ENCODE peak calls at places on chromosomes 4 and X, in six cellular contexts. X is T-helper 17 cell, F is mesenchymal stem cell, V is uterus, O is gastrocnemius medialis, W is K562. T is an unnamed sample.

GRCh38 chrX:65828599-65828998 is 161.1 kb downstream of the MSN start:
- DNase-seq in F (no peak), W (no peak), O (no peak), X (no peak), V (no peak), T (no peak)

GRCh38 chr4:169313732-169314131 is 43.0 kb upstream of the SH3RF1 start:
- DNase-seq in W (no peak), O (no peak), X (no peak), F (no peak), V (no peak), T (no peak)

GRCh38 chrX:110699109-110699508 is 96.5 kb downstream of the CHRDL1 start:
- DNase-seq in X (no peak), F (peak; percentile 1), V (no peak), O (no peak), W (no peak), T (no peak)

GRCh38 chr4:161252520-161253141 is 911.2 kb downstream of the FSTL5 start:
- DNase-seq in X (no peak), F (peak; percentile 33), O (no peak), V (no peak), W (peak; percentile 1), T (no peak)

GRCh38 chr4:13918110-13918509 is 290.6 kb upstream of the BOD1L1 start:
- DNase-seq in O (no peak), X (no peak), W (no peak), F (peak; percentile 97), V (peak; percentile 59), T (peak; percentile 97)

GRCh38 chrX:21779095-21779494 is 21.2 kb upstream of the SMPX start:
- DNase-seq in X (no peak), O (no peak), F (no peak), W (no peak), V (no peak), T (no peak)

GRCh38 chr4:136329042-136329662 is 1203.1 kb downstream of the PCDH18 start:
- DNase-seq in V (no peak), W (no peak), F (no peak), O (no peak), X (no peak), T (no peak)

GRCh38 chr4:109658871-109659410 is 44.3 kb downstream of the CASP6 start:
- DNase-seq in V (no peak), W (no peak), X (no peak), F (peak; percentile 6), O (no peak), T (no peak)

GRCh38 chr4:74366367-74366891 is 1.5 kb downstream of the EREG start:
- DNase-seq in F (peak; percentile 41), V (no peak), X (no peak), O (no peak), W (no peak), T (no peak)

DNA sequence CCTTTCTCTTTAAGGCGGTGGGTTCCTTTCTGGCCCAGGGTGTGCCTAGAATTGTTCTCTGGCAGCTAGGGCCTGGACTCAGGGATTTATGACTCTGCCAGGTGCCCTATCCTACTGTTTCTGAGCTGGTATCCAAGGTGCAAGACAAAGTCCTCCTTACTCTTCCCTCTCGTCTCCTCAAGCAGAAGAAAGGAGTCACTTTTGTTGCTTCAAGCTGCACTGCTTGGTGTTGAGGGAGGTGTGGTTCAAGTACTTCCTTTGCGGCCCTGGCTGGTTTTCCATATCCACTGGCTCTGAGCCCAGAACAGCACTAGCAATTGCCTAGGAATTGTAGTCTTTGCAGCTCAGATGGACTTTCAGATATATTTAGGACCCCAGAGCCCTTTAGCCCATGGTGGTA is 39.3 kb downstream of the RTL3 start:
- DNase-seq in V (no peak), W (no peak), O (no peak), X (no peak), F (no peak), T (no peak)
- H3K9me3 ChIP-seq in V (no peaks in the 10 kb centered on the region), W (no peaks in the 10 kb centered on the region), O (no peaks in the 10 kb centered on the region), X (no peaks in the 10 kb centered on the region), F (no peaks in the 10 kb centered on the region), T (no peaks in the 10 kb centered on the region)

DNA sequence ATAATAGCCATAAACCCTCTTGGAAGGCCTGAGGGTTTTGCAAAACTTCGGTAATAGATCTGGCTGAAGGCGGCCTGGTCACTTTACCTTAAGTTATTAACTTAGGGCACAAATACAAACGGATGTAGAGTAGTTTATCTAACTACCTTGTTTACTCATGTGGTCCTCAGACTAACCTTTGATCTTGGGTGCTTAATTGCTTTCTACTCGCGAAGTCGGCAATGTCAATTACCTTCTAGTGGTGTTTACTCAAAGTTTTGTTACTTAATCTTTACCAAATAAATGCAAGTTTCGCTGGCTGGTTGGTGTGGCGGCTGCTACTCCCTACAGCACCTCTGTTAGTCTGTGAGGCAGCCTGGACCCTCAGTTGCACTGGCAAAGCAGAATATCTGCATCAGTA is 8.9 kb upstream of the ZNF141 start:
- DNase-seq in X (no peak), O (no peak), F (no peak), W (no peak), V (no peak), T (no peak)
- H3K9me3 ChIP-seq in X (no peaks in the 10 kb centered on the region), O (no peaks in the 10 kb centered on the region), F (peaks cover 52% of the 10 kb centered on the region), W (no peaks in the 10 kb centered on the region), V (no peaks in the 10 kb centered on the region), T (peaks cover 29% of the 10 kb centered on the region)

DNA sequence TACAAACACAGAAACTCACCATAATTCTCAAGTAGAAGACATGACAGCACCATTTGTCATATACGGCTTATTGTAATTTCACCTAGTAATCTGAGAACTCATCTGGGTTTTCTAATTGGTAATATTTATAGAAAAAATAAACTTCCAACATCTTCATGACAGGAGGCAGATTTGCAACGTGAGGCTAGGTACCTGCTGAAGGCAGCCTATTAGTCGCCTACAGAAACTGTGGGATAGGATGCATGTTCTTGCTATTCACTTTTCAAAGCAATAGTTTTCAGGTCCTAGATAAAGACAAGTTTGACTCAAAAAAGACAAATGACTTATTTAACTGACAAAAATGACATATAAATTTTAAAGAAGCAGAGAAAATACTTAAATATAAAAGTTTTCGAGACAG is 2.9 kb downstream of the ZNF732 start:
- DNase-seq in F (no peak), V (no peak), O (no peak), X (no peak), W (no peak), T (no peak)
- H3K9me3 ChIP-seq in F (peaks cover 62% of the 10 kb centered on the region), V (no peaks in the 10 kb centered on the region), O (no peaks in the 10 kb centered on the region), X (no peaks in the 10 kb centered on the region), W (no peaks in the 10 kb centered on the region), T (peaks cover 24% of the 10 kb centered on the region)

DNA sequence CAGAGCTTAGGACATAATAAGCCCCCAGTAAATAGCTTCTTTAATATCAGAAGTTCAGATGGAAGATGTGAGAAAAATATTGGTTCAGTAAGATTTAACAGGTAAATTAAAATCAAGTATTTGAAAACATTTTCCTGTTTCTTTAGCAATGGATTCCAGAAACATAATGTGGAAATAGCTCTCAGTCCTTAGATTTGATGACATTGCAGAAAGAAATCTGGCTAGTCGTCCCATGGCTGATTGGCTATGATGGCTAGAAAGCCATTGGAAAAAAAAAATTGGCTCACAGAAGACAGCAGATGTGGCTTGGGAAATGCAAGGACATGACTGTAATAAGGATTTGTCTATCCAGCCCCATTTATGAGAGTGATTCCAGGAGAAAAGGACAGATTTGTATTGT is 78.2 kb downstream of the AR start:
- DNase-seq in X (no peak), W (no peak), F (no peak), O (no peak), V (no peak), T (no peak)
- H3K9me3 ChIP-seq in X (no peaks in the 10 kb centered on the region), W (no peaks in the 10 kb centered on the region), F (peaks cover 9% of the 10 kb centered on the region), O (no peaks in the 10 kb centered on the region), V (no peaks in the 10 kb centered on the region), T (no peaks in the 10 kb centered on the region)

DNA sequence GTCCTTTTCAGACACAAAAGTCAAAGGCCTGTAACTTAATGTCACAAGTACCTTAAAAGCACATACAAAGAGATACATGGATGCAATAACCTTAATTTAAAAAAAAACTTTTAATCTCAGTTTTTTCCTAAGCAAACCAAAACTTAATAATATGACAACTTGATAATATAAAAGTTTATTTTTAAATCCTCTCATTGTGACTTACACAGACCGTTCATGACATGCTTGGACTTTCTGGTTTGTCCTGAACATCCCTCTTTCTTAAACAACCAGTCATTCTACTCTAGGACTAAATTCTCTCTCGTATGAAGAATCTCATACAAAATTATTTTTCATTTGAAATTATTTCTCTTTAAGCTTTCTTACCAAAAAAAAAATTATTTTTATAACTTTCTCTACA is 43.1 kb upstream of the CYP2U1 start:
- DNase-seq in W (peak; percentile 6), X (no peak), O (no peak), V (no peak), F (no peak), T (no peak)
- H3K9me3 ChIP-seq in W (no peaks in the 10 kb centered on the region), X (no peaks in the 10 kb centered on the region), O (no peaks in the 10 kb centered on the region), V (no peaks in the 10 kb centered on the region), F (peaks cover 14% of the 10 kb centered on the region), T (no peaks in the 10 kb centered on the region)

DNA sequence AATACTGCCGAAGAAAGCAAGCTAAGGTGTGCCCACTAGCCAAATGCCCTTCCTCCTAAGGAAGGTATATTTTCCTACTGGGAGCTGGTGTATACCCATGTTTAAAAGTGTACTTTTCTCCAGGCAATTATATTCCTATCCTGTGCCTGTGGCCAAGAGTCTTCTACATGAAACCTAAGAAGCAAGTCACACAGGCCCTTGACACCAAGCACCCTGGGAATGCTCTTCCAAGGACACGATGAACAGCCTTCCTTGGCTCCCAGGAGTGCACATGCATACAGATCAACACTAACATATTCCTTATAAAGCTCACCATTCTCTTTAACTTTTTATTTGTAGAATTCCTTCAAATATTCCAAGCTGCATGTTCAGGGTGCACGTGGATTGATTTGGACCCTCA is 17.3 kb upstream of the ARHGAP6 start:
- DNase-seq in X (no peak), F (no peak), O (no peak), W (no peak), V (no peak), T (no peak)
- H3K9me3 ChIP-seq in X (no peaks in the 10 kb centered on the region), F (no peaks in the 10 kb centered on the region), O (no peaks in the 10 kb centered on the region), W (no peaks in the 10 kb centered on the region), V (no peaks in the 10 kb centered on the region), T (no peaks in the 10 kb centered on the region)